ENCODE peak calls at places on chromosome 7, in seven cellular contexts. K is thoracic aorta, A is stomach, U is fibroblast of pulmonary artery, S is AG09309, L is foreskin fibroblast, Y is hepatocyte. I is an unnamed sample.

GRCh38 chr7:123641901-123642300 is 13.8 kb upstream of the LMOD2 start:
- DNase-seq in K (no peak), Y (no peak), S (no peak), L (no peak), A (no peak), U (no peak), I (no peak)

GRCh38 chr7:43467406-43467805 is 115.5 kb upstream of the STK17A start:
- DNase-seq in Y (no peak), A (no peak), K (no peak), S (peak; percentile 18), L (peak; percentile 77), U (no peak), I (no peak)

GRCh38 chr7:22622386-22622785 is 104.6 kb upstream of the IL6 start:
- DNase-seq in A (no peak), U (no peak), S (no peak), K (no peak), Y (no peak), L (no peak), I (no peak)

GRCh38 chr7:159036916-159037605 is 107.6 kb downstream of the VIPR2 start:
- DNase-seq in K (no peak), U (no peak), Y (no peak), L (no peak), A (no peak), S (no peak), I (no peak)

GRCh38 chr7:111752022-111752582 is 189.8 kb upstream of the IMMP2L start:
- DNase-seq in K (no peak), U (peak; percentile 78), L (peak; percentile 66), A (peak; percentile 43), S (no peak), Y (peak; percentile 61), I (no peak)

GRCh38 chr7:5695037-5695708 is 86.3 kb downstream of the RNF216 start:
- DNase-seq in A (no peak), U (peak; percentile 89), L (peak; percentile 80), K (no peak), Y (peak; percentile 49), S (no peak), I (no peak)

GRCh38 chr7:50731703-50732582 is 50.8 kb downstream of the GRB10 start:
- DNase-seq in S (no peak), Y (no peak), U (no peak), A (no peak), L (no peak), K (no peak), I (no peak)

GRCh38 chr7:30828591-30828990 is 57.4 kb downstream of the MINDY4 start:
- DNase-seq in Y (no peak), A (no peak), K (no peak), U (no peak), L (no peak), S (no peak), I (no peak)

GRCh38 chr7:155644178-155644970 is at the start of gene RBM33:
- DNase-seq in S (peak; percentile 32), A (peak; percentile 76), Y (peak; percentile 90), K (peak; percentile 19), L (peak; percentile 91), U (peak; percentile 87), I (peak; percentile 57)

GRCh38 chr7:134298902-134299683 is 17.6 kb downstream of the SLC35B4 start:
- DNase-seq in Y (peak; percentile 66), U (no peak), A (peak; percentile 60), S (no peak), K (no peak), L (peak; percentile 45), I (no peak)

GRCh38 chr7:120583835-120584586 is 273.9 kb downstream of the TSPAN12 start:
- DNase-seq in K (no peak), Y (no peak), L (peak; percentile 58), A (no peak), U (peak; percentile 62), S (no peak), I (no peak)

GRCh38 chr7:7173956-7174632 is 8.2 kb upstream of the C1GALT1 start:
- DNase-seq in L (no peak), S (no peak), Y (no peak), A (no peak), K (no peak), U (no peak), I (no peak)

GRCh38 chr7:138002828-138003189 is 923 bp upstream of the CREB3L2 start:
- DNase-seq in L (no peak), U (no peak), S (no peak), K (no peak), Y (no peak), A (no peak), I (no peak)

GRCh38 chr7:46811529-46811928 is 770.4 kb downstream of the TNS3 start:
- DNase-seq in A (no peak), U (peak; percentile 84), Y (peak; percentile 60), K (no peak), S (peak; percentile 90), L (peak; percentile 95), I (no peak)

GRCh38 chr7:138170959-138171703 is 94.9 kb downstream of the AKR1D1 start:
- DNase-seq in Y (no peak), L (no peak), K (no peak), S (no peak), A (no peak), U (no peak), I (no peak)

GRCh38 chr7:65749518-65749917 is 123.4 kb upstream of the VKORC1L1 start:
- DNase-seq in L (no peak), K (no peak), Y (no peak), S (no peak), U (no peak), A (no peak), I (no peak)
- H3K4me3 ChIP-seq in L (peak overlapping the region; percentile 97), K (peak overlapping the region; percentile 99), Y (no peak overlapping the region), S (no peak overlapping the region), U (no peak overlapping the region), A (no peak overlapping the region), I (peak overlapping the region; percentile 93)

GRCh38 chr7:101856488-101857357 is 39.3 kb downstream of the CUX1 start:
- DNase-seq in S (peak; percentile 35), A (peak; percentile 97), U (peak; percentile 86), K (peak; percentile 60), L (peak; percentile 90), Y (peak; percentile 49), I (peak; percentile 95)
- TF ChIP-seq CTCF in S (peak; percentile 30), A (no peak), U (peak; percentile 41), K (peak; percentile 37), L (peak; percentile 28), Y (peak; percentile 8), I (peak; percentile 46)

GRCh38 chr7:128890306-128891109 is 20.0 kb downstream of the KCP start:
- DNase-seq in K (no peak), S (no peak), L (no peak), Y (peak; percentile 51), A (peak; percentile 63), U (no peak), I (no peak)
- H3K4me3 ChIP-seq in K (peak overlapping the region; percentile 53), S (no peak overlapping the region), L (no peak overlapping the region), Y (no peak overlapping the region), A (peak overlapping the region; percentile 44), U (no peak overlapping the region), I (no peak overlapping the region)

GRCh38 chr7:83475403-83475802 is 173.5 kb downstream of the SEMA3E start:
- DNase-seq in A (no peak), K (no peak), S (no peak), L (no peak), U (no peak), Y (no peak), I (no peak)
- TF ChIP-seq CTCF in A (no peak), K (no peak), S (no peak), L (no peak), U (no peak), Y (peak; percentile 5), I (peak; percentile 51)